ENCODE peak calls at places on chromosomes 16 and 17, in eight cellular contexts. Y is tibial nerve, I is body of pancreas, S is IMR-90, V is OCI-LY7, J is fibroblast of lung, Z is HL-60, F is A549. T is an unnamed sample.

GRCh38 chr17:82645516-82645915 is 2.7 kb downstream of the WDR45B start:
- DNase-seq in Y (no peak), I (no peak), S (peak), V (no peak), J (no peak), Z (no peak), F (no peak), T (no peak)

GRCh38 chr16:19284207-19284606 is 1.3 kb upstream of the CLEC19A start:
- DNase-seq in Y (no peak), I (peak), S (no peak), V (no peak), J (no peak), Z (no peak), F (peak), T (no peak)

GRCh38 chr17:82375359-82376041 is 3.9 kb downstream of the UTS2R start:
- DNase-seq in Y (no peak), I (no peak), S (no peak), V (no peak), J (no peak), Z (no peak), F (no peak), T (no peak)

GRCh38 chr16:81076566-81077076 is 417 bp downstream of the C16orf46 start:
- DNase-seq in Y (peak), I (peak), S (peak), V (peak), J (peak), Z (peak), F (peak), T (peak)

GRCh38 chr17:69358688-69359596 is 32.0 kb upstream of the ABCA5 start:
- DNase-seq in Y (no peak), I (no peak), S (no peak), V (peak), J (no peak), Z (no peak), F (peak), T (peak)

GRCh38 chr17:66115246-66115645 is 76.7 kb downstream of the CEP112 start:
- DNase-seq in Y (no peak), I (no peak), S (peak), V (no peak), J (peak), Z (no peak), F (no peak), T (no peak)

GRCh38 chr17:43369986-43370385 is 28.8 kb upstream of the ARL4D start:
- DNase-seq in Y (no peak), I (no peak), S (no peak), V (no peak), J (no peak), Z (no peak), F (no peak), T (no peak)

GRCh38 chr16:14300631-14301149 is 229.6 kb downstream of the MRTFB start:
- DNase-seq in Y (peak), I (peak), S (peak), V (peak), J (peak), Z (no peak), F (peak), T (no peak)

GRCh38 chr17:37662358-37662757 is 19.1 kb upstream of the DDX52 start:
- DNase-seq in Y (no peak), I (no peak), S (no peak), V (no peak), J (no peak), Z (no peak), F (no peak), T (no peak)

GRCh38 chr16:50547944-50548658 is at the start of gene NKD1:
- DNase-seq in Y (peak), I (peak), S (peak), V (peak), J (peak), Z (peak), F (peak), T (no peak)

GRCh38 chr16:57532251-57532625 is 4.1 kb downstream of the CCDC102A start:
- DNase-seq in Y (no peak), I (no peak), S (no peak), V (peak), J (no peak), Z (no peak), F (no peak), T (no peak)

GRCh38 chr17:8935194-8935593 is 30.3 kb downstream of the PIK3R5 start:
- DNase-seq in Y (no peak), I (no peak), S (no peak), V (no peak), J (no peak), Z (no peak), F (peak), T (no peak)

GRCh38 chr16:23155445-23156049 is 6.3 kb upstream of the USP31 start:
- DNase-seq in Y (no peak), I (peak), S (no peak), V (peak), J (peak), Z (no peak), F (peak), T (no peak)

GRCh38 chr17:62892870-62893338 is 73.1 kb upstream of the TANC2 start:
- DNase-seq in Y (peak), I (no peak), S (peak), V (no peak), J (peak), Z (peak), F (peak), T (no peak)

GRCh38 chr16:4442371-4442770 is 16.7 kb downstream of the DNAJA3 start:
- DNase-seq in Y (no peak), I (no peak), S (no peak), V (no peak), J (no peak), Z (no peak), F (no peak), T (no peak)

GRCh38 chr17:21191698-21192097 is 22.3 kb downstream of the TMEM11 start:
- DNase-seq in Y (no peak), I (no peak), S (no peak), V (no peak), J (peak), Z (no peak), F (no peak), T (no peak)

GRCh38 chr17:17682293-17682736 is 1.1 kb downstream of the RAI1 start:
- DNase-seq in Y (no peak), I (peak), S (no peak), V (peak), J (no peak), Z (no peak), F (peak), T (no peak)

GRCh38 chr16:57741660-57742191 is 6.2 kb downstream of the KATNB1 start:
- DNase-seq in Y (no peak), I (no peak), S (no peak), V (no peak), J (no peak), Z (no peak), F (no peak), T (no peak)

GRCh38 chr17:77329741-77330531 is 189.2 kb downstream of the SEC14L1 start:
- DNase-seq in Y (no peak), I (no peak), S (no peak), V (no peak), J (no peak), Z (no peak), F (no peak), T (no peak)

GRCh38 chr16:19044781-19045180 is 22.6 kb upstream of the COQ7 start:
- DNase-seq in Y (no peak), I (no peak), S (no peak), V (no peak), J (no peak), Z (no peak), F (no peak), T (no peak)

GRCh38 chr17:35094902-35095301 is 24.8 kb downstream of the RAD51D start:
- DNase-seq in Y (no peak), I (no peak), S (peak), V (no peak), J (peak), Z (no peak), F (peak), T (no peak)

GRCh38 chr17:32318071-32318470 is 23.9 kb downstream of the C17orf75 start:
- DNase-seq in Y (no peak), I (no peak), S (no peak), V (no peak), J (no peak), Z (no peak), F (no peak), T (no peak)

GRCh38 chr17:40448213-40448638 is 5.0 kb downstream of the IGFBP4 start:
- DNase-seq in Y (peak), I (peak), S (peak), V (no peak), J (peak), Z (no peak), F (no peak), T (no peak)

GRCh38 chr16:58809213-58809612 is 75.1 kb upstream of the GOT2 start:
- DNase-seq in Y (no peak), I (no peak), S (no peak), V (no peak), J (no peak), Z (no peak), F (no peak), T (no peak)

GRCh38 chr16:21159281-21159951 is 942 bp downstream of the LDAF1 start:
- DNase-seq in Y (peak), I (peak), S (no peak), V (peak), J (peak), Z (no peak), F (no peak), T (no peak)

GRCh38 chr17:37774508-37774907 is 29.6 kb upstream of the HNF1B start:
- DNase-seq in Y (no peak), I (no peak), S (no peak), V (peak), J (no peak), Z (no peak), F (no peak), T (peak)

GRCh38 chr16:7363397-7364053 is 30.9 kb downstream of the RBFOX1 start:
- DNase-seq in Y (no peak), I (no peak), S (no peak), V (no peak), J (no peak), Z (no peak), F (no peak), T (no peak)

GRCh38 chr16:52399116-52399515 is 147.8 kb downstream of the TOX3 start:
- DNase-seq in Y (no peak), I (no peak), S (no peak), V (no peak), J (no peak), Z (no peak), F (no peak), T (no peak)

GRCh38 chr16:51624083-51624775 is 473.2 kb upstream of the SALL1 start:
- DNase-seq in Y (no peak), I (no peak), S (no peak), V (no peak), J (no peak), Z (no peak), F (no peak), T (no peak)

GRCh38 chr17:7888184-7888920 is at the start of gene CHD3:
- DNase-seq in Y (no peak), I (peak), S (peak), V (no peak), J (peak), Z (no peak), F (no peak), T (no peak)

GRCh38 chr17:60863892-60864673 is 186.4 kb downstream of the BCAS3 start:
- DNase-seq in Y (no peak), I (no peak), S (peak), V (no peak), J (peak), Z (peak), F (no peak), T (peak)

GRCh38 chr17:68141050-68141449 is 105.5 kb downstream of the KPNA2 start:
- DNase-seq in Y (no peak), I (no peak), S (peak), V (no peak), J (no peak), Z (no peak), F (no peak), T (no peak)

GRCh38 chr17:81509048-81509686 is 3.4 kb downstream of the ACTG1 start:
- DNase-seq in Y (no peak), I (no peak), S (no peak), V (peak), J (peak), Z (peak), F (peak), T (no peak)

GRCh38 chr17:53313746-53314145 is 509.0 kb upstream of the KIF2B start:
- DNase-seq in Y (no peak), I (no peak), S (no peak), V (no peak), J (peak), Z (no peak), F (no peak), T (no peak)

GRCh38 chr17:28180449-28180848 is 138.0 kb downstream of the NLK start:
- DNase-seq in Y (no peak), I (no peak), S (peak), V (no peak), J (peak), Z (no peak), F (no peak), T (no peak)

GRCh38 chr16:12095275-12096161 is 119.0 kb downstream of the SNX29 start:
- DNase-seq in Y (peak), I (peak), S (peak), V (peak), J (peak), Z (peak), F (peak), T (no peak)

GRCh38 chr17:48728232-48729231 is at the start of gene HOXB13:
- DNase-seq in Y (no peak), I (no peak), S (peak), V (no peak), J (peak), Z (no peak), F (peak), T (peak)
- H3K4me3 ChIP-seq in Y (no peak), I (no peak), S (peak), V (no peak), J (peak), Z (no peak), F (peak), T (peak)

GRCh38 chr16:49282690-49283375 is 1.2 kb upstream of the CBLN1 start:
- DNase-seq in Y (no peak), I (peak), S (no peak), V (peak), J (no peak), Z (no peak), F (no peak), T (no peak)

GRCh38 chr16:49280022-49280741 is 1.5 kb downstream of the CBLN1 start:
- DNase-seq in Y (no peak), I (no peak), S (no peak), V (no peak), J (no peak), Z (no peak), F (no peak), T (no peak)

GRCh38 chr16:49280861-49281331 is 742 bp downstream of the CBLN1 start:
- DNase-seq in Y (no peak), I (no peak), S (no peak), V (no peak), J (no peak), Z (no peak), F (no peak), T (no peak)

GRCh38 chr16:49281843-49282642 is 405 bp upstream of the CBLN1 start:
- DNase-seq in Y (peak), I (peak), S (peak), V (peak), J (peak), Z (no peak), F (peak), T (no peak)

DNA sequence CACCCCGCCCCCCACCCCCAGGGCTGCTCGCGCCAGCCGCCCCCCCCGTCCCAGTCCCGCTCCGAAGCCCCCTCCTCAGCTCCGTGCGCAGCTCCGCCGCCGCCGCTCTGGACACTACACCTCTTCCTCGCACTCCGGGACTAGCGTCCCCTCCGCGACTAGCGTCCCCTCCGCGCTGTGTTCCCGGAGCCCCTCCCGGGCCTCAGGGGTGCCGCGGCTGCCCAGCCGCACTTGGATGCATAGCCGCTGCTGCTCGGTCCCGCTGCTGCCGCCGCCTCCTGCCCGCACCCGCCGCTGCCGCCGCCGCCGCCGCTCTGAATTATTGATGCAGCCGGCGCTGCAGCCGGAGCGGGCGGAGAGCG is at the start of gene CBLN1:
- DNase-seq in Y (no peak), I (no peak), S (no peak), V (no peak), J (no peak), Z (no peak), F (no peak), T (no peak)
- H3K4me3 ChIP-seq in Y (peak), I (peak), S (no peak), V (peak), J (no peak), Z (no peak), F (peak), T (no peak)

GRCh38 chr16:10868089-10868488 is 8.9 kb upstream of the CIITA start:
- DNase-seq in Y (no peak), I (no peak), S (no peak), V (peak), J (no peak), Z (no peak), F (no peak), T (no peak)
- H3K4me3 ChIP-seq in Y (no peak), I (no peak), S (no peak), V (peak), J (no peak), Z (no peak), F (no peak), T (no peak)

GRCh38 chr17:33838281-33838680 is 416.8 kb upstream of the CCL2 start:
- DNase-seq in Y (no peak), I (no peak), S (no peak), V (no peak), J (no peak), Z (no peak), F (no peak), T (no peak)

GRCh38 chr17:33832295-33832694 is 422.8 kb upstream of the CCL2 start:
- DNase-seq in Y (no peak), I (no peak), S (no peak), V (no peak), J (no peak), Z (no peak), F (no peak), T (no peak)
- H3K4me3 ChIP-seq in Y (no peak), I (no peak), S (no peak), V (no peak), J (no peak), Z (no peak), F (no peak), T (no peak)

DNA sequence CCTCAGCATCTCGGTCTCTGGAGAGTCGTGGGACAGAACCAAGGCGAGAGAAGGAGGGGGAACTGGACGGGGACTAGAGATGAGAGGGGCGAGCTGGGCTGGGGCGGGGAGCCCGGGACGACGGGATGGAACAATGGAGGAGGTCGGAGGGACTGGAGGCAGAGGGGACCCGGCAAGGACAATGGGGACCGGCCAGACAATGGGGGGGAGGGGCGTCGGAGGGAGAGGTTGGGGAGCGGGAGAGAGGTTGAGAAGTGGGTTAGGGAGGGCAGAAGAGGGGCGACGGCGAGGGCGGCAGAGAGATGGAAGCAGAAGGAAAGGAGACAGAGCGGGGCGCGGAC is 719 bp downstream of the NGFR start:
- DNase-seq in Y (no peak), I (no peak), S (no peak), V (no peak), J (no peak), Z (no peak), F (no peak), T (no peak)
- H3K4me3 ChIP-seq in Y (peak), I (no peak), S (no peak), V (peak), J (no peak), Z (no peak), F (peak), T (peak)

GRCh38 chr17:44751331-44751730 is 7.5 kb upstream of the ADAM11 start:
- DNase-seq in Y (no peak), I (no peak), S (no peak), V (no peak), J (no peak), Z (no peak), F (no peak), T (no peak)

GRCh38 chr17:44751806-44752205 is 7.0 kb upstream of the ADAM11 start:
- DNase-seq in Y (no peak), I (no peak), S (no peak), V (no peak), J (no peak), Z (no peak), F (no peak), T (no peak)

GRCh38 chr17:44747566-44747965 is 11.2 kb upstream of the ADAM11 start:
- DNase-seq in Y (no peak), I (no peak), S (no peak), V (no peak), J (no peak), Z (no peak), F (no peak), T (no peak)

GRCh38 chr17:44752953-44753861 is 5.6 kb upstream of the ADAM11 start:
- DNase-seq in Y (no peak), I (no peak), S (no peak), V (no peak), J (no peak), Z (no peak), F (no peak), T (no peak)

DNA sequence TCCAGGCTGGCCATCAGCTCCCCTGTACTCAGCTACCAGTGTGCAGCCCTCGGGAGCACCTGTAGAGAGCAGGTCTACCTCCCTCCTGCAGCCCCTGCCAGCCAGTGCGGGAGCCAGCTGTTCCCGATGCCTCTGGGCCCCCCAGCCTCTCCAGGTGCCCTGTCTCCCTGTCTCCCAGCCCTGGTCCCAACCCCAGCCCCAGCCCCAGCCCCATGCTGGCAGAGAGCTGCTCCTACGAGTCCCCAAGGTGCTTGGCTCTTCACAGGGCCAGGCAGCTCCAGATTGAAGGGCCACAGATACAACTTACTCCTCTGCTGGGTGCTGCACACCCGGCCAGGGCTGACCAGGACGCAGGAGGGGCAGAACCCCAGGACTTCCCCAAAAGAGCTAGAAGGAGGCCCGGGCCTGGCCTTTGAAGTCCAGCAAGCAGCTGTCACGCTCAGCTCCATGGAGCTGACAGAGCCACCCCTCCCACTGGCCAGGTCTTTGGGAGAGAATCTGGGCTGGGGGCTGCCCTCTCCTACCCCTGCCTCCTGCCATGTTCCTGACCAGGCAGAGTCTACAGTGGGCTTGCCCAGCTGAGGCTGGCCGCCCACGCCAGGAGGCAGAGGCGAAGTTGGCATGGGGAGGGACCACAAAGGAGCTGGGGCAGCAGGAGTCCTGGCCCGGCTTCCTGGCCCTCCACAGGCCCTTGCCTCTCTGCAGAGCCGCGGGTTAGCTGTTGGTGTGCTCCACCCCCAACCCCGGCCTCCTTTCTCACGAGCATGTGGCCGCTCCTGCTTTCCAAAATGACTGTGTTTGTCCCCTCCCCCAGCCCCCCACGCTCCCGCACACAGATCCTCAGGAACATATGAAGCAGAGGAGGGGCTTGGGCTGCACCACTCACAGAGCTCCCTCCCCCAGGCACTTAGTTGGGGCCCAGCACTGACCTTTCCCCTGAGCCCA is 9.4 kb upstream of the ADAM11 start:
- DNase-seq in Y (no peak), I (no peak), S (no peak), V (no peak), J (no peak), Z (no peak), F (no peak), T (no peak)
- H3K4me3 ChIP-seq in Y (no peak), I (no peak), S (no peak), V (no peak), J (no peak), Z (no peak), F (no peak), T (no peak)